ENCODE peak calls at places on chromosomes 2 and 18, in ten cellular contexts. Y is AG09309, T is Calu3, Q is G401, B is LoVo, V is IMR-90, F is Ammon's horn, L is fibroblast of pulmonary artery, Z is iris pigment epithelial cell, P is thoracic aorta. M is an unnamed sample.

GRCh38 chr2:48711343-48711742 is 44.2 kb downstream of the LHCGR start:
- DNase-seq in Y (no peak), T (no peak), Q (no peak), B (no peak), V (peak), F (no peak), L (peak), Z (peak), P (no peak), M (no peak)

GRCh38 chr2:163554864-163555263 is 180.9 kb downstream of the FIGN start:
- DNase-seq in Y (no peak), T (no peak), Q (no peak), B (no peak), V (no peak), F (no peak), L (no peak), Z (peak), P (no peak), M (no peak)

GRCh38 chr2:230687498-230687897 is 25.1 kb upstream of the CAB39 start:
- DNase-seq in Y (no peak), T (no peak), Q (no peak), B (peak), V (peak), F (no peak), L (no peak), Z (peak), P (no peak), M (peak)

GRCh38 chr2:1584691-1585485 is 159.4 kb downstream of the PXDN start:
- DNase-seq in Y (no peak), T (no peak), Q (no peak), B (no peak), V (no peak), F (no peak), L (no peak), Z (peak), P (no peak), M (no peak)

GRCh38 chr2:142834003-142834402 is 43.5 kb upstream of the KYNU start:
- DNase-seq in Y (no peak), T (no peak), Q (no peak), B (no peak), V (peak), F (no peak), L (peak), Z (peak), P (no peak), M (peak)

GRCh38 chr18:80154293-80154692 is 45.2 kb downstream of the ADNP2 start:
- DNase-seq in Y (no peak), T (peak), Q (peak), B (peak), V (peak), F (no peak), L (peak), Z (peak), P (no peak), M (no peak)

GRCh38 chr2:191869178-191869577 is 22.3 kb upstream of the CAVIN2 start:
- DNase-seq in Y (no peak), T (peak), Q (peak), B (peak), V (peak), F (peak), L (peak), Z (peak), P (no peak), M (no peak)

GRCh38 chr2:217989221-217989948 is 13.4 kb downstream of the TNS1 start:
- DNase-seq in Y (no peak), T (no peak), Q (no peak), B (no peak), V (no peak), F (no peak), L (no peak), Z (no peak), P (no peak), M (no peak)

GRCh38 chr2:95399061-95399460 is 3.4 kb upstream of the FAHD2A start:
- DNase-seq in Y (no peak), T (no peak), Q (no peak), B (no peak), V (no peak), F (no peak), L (no peak), Z (no peak), P (no peak), M (no peak)

GRCh38 chr2:46692316-46692715 is 213.0 kb downstream of the TMEM247 start:
- DNase-seq in Y (no peak), T (no peak), Q (no peak), B (no peak), V (no peak), F (no peak), L (no peak), Z (no peak), P (no peak), M (no peak)

GRCh38 chr18:67217551-67218166 is 298.9 kb downstream of the DSEL start:
- DNase-seq in Y (peak), T (peak), Q (peak), B (peak), V (peak), F (peak), L (peak), Z (peak), P (peak), M (peak)

GRCh38 chr18:42028232-42028832 is 73.3 kb downstream of the PIK3C3 start:
- DNase-seq in Y (no peak), T (peak), Q (peak), B (peak), V (peak), F (peak), L (peak), Z (peak), P (no peak), M (peak)

GRCh38 chr2:121837596-121837995 is 82.1 kb downstream of the TSN start:
- DNase-seq in Y (no peak), T (no peak), Q (no peak), B (no peak), V (no peak), F (no peak), L (no peak), Z (no peak), P (no peak), M (no peak)

GRCh38 chr2:8583400-8584173 is 98.3 kb upstream of the ID2 start:
- DNase-seq in Y (no peak), T (peak), Q (peak), B (peak), V (peak), F (peak), L (no peak), Z (peak), P (peak), M (peak)

GRCh38 chr2:70518557-70518956 is 35.1 kb downstream of the TGFA start:
- DNase-seq in Y (no peak), T (no peak), Q (no peak), B (no peak), V (no peak), F (no peak), L (no peak), Z (no peak), P (no peak), M (no peak)

GRCh38 chr18:27315001-27315400 is 129.9 kb upstream of the CHST9 start:
- DNase-seq in Y (no peak), T (no peak), Q (no peak), B (no peak), V (no peak), F (no peak), L (peak), Z (peak), P (no peak), M (peak)

GRCh38 chr2:136356111-136357033 is 238.4 kb upstream of the CXCR4 start:
- DNase-seq in Y (no peak), T (no peak), Q (peak), B (no peak), V (no peak), F (no peak), L (no peak), Z (no peak), P (no peak), M (no peak)

GRCh38 chr2:60550151-60550983 is 3.1 kb downstream of the BCL11A start:
- DNase-seq in Y (peak), T (peak), Q (peak), B (peak), V (peak), F (peak), L (peak), Z (peak), P (no peak), M (peak)

GRCh38 chr2:238238766-238239551 is 879 bp downstream of the HES6 start:
- DNase-seq in Y (no peak), T (no peak), Q (no peak), B (no peak), V (no peak), F (no peak), L (no peak), Z (no peak), P (no peak), M (no peak)

GRCh38 chr2:159891917-159892691 is 94.1 kb upstream of the CD302 start:
- DNase-seq in Y (no peak), T (peak), Q (no peak), B (peak), V (peak), F (no peak), L (peak), Z (peak), P (no peak), M (peak)

GRCh38 chr2:33417093-33417492 is 59.4 kb upstream of the RASGRP3 start:
- DNase-seq in Y (no peak), T (no peak), Q (no peak), B (no peak), V (no peak), F (no peak), L (peak), Z (no peak), P (no peak), M (no peak)

M was measured in astrocyte of the spinal cord.